ENCODE peak calls at places on chromosomes 2 and 18, in eight cellular contexts. U is activated naive CD4-positive, alpha-beta T cell treated with Interleukin-2 at 50 U/mL for 16 hours; E is activated T-cell treated with anti-CD3 and anti-CD28 coated beads, Interleukin-2, amount 50 U/mL, for 1 hour; R is C1 segment of cervical spinal cord; C is NCI-H2081; Z is effector memory CD8-positive, alpha-beta T cell; G is activated effector memory CD4-positive, alpha-beta T cell treated with anti-CD3 and anti-CD28 coated beads, Interleukin-2, amount 50 U/mL, for 16 hours; D is activated CD8-positive, alpha-beta T cell treated with anti-CD3 and anti-CD28 coated beads for 36 hours. F is an unnamed sample.
A peak's percentile ranks its signal among the peaks of the same experiment; 100 is the strongest.

GRCh38 chr2:159155315-159155714 is 131.2 kb downstream of the WDSUB1 start:
- DNase-seq in U (no peak), E (no peak), R (no peak), C (peak; percentile 14), Z (no peak), G (no peak), D (no peak), F (peak; percentile 64)

GRCh38 chr2:240622631-240623235 is 2.5 kb upstream of the GPR35 start:
- DNase-seq in U (no peak), E (peak; percentile 67), R (no peak), C (peak; percentile 25), Z (peak; percentile 63), G (peak; percentile 79), D (peak; percentile 54), F (no peak)

GRCh38 chr2:27159271-27159670 is 10.5 kb downstream of the TCF23 start:
- DNase-seq in U (no peak), E (no peak), R (no peak), C (no peak), Z (no peak), G (no peak), D (no peak), F (no peak)

GRCh38 chr18:63969965-63970802 is at the start of gene SERPINB8:
- DNase-seq in U (peak; percentile 83), E (peak; percentile 78), R (peak; percentile 68), C (peak; percentile 96), Z (peak; percentile 61), G (peak; percentile 93), D (peak; percentile 91), F (peak; percentile 87)

GRCh38 chr2:42951263-42951938 is 159.0 kb upstream of the HAAO start:
- DNase-seq in U (no peak), E (no peak), R (no peak), C (no peak), Z (no peak), G (no peak), D (no peak), F (no peak)

GRCh38 chr2:216485237-216485636 is 13.4 kb upstream of the RPL37A start:
- DNase-seq in U (no peak), E (no peak), R (no peak), C (no peak), Z (no peak), G (no peak), D (no peak), F (no peak)

GRCh38 chr18:35582310-35582682 is 756 bp downstream of the GALNT1 start:
- DNase-seq in U (no peak), E (no peak), R (no peak), C (no peak), Z (no peak), G (no peak), D (no peak), F (no peak)

GRCh38 chr2:28338046-28338753 is 54.5 kb upstream of the FOSL2 start:
- DNase-seq in U (no peak), E (no peak), R (no peak), C (no peak), Z (no peak), G (no peak), D (no peak), F (no peak)

GRCh38 chr2:158779621-158780020 is 15.5 kb upstream of the DAPL1 start:
- DNase-seq in U (no peak), E (no peak), R (no peak), C (no peak), Z (no peak), G (no peak), D (no peak), F (no peak)

GRCh38 chr2:55871637-55872036 is 51.9 kb downstream of the EFEMP1 start:
- DNase-seq in U (no peak), E (no peak), R (no peak), C (no peak), Z (no peak), G (no peak), D (no peak), F (no peak)